ENCODE peak calls at places on chromosomes 5 and 9, in eight cellular contexts. X is activated T-cell treated with anti-CD3 and anti-CD28 coated beads for 48 hours; Z is NK-92 treated with Interleukin-12 subunit alpha and Interleukin-12 subunit beta, amount 100 ng/mL, for 24 hours; C is iris pigment epithelial cell; E is activated naive CD8-positive, alpha-beta T cell treated with anti-CD3 and anti-CD28 coated beads for 36 hours; I is NCI-H446; N is stimulated activated CD4-positive, alpha-beta T cell treated with anti-CD3 and anti-CD28 coated beads, TNF-alpha, amount 100 ng/mL, for 4 hours; L is right cardiac atrium. M is an unnamed sample.
A peak's percentile ranks its signal among the peaks of the same experiment; 100 is the strongest.

GRCh38 chr9:86185872-86186271 is 73.6 kb downstream of the C9orf153 start:
- DNase-seq in X (no peak), Z (no peak), C (peak; percentile 24), E (no peak), I (no peak), N (no peak), L (no peak), M (no peak)

GRCh38 chr9:81317939-81318338 is 371.4 kb downstream of the TLE1 start:
- DNase-seq in X (no peak), Z (no peak), C (peak; percentile 63), E (no peak), I (peak; percentile 4), N (no peak), L (no peak), M (no peak)

GRCh38 chr5:151751091-151751490 is 7.3 kb downstream of the ATOX1 start:
- DNase-seq in X (no peak), Z (no peak), C (no peak), E (no peak), I (no peak), N (no peak), L (no peak), M (peak; percentile 68)

GRCh38 chr5:131206772-131207171 is 36.0 kb downstream of the LYRM7 start:
- DNase-seq in X (no peak), Z (no peak), C (peak; percentile 55), E (no peak), I (no peak), N (no peak), L (no peak), M (no peak)

GRCh38 chr9:134359493-134360179 is 33.4 kb downstream of the RXRA start:
- DNase-seq in X (no peak), Z (no peak), C (no peak), E (no peak), I (no peak), N (no peak), L (no peak), M (no peak)

GRCh38 chr9:109771084-109771483 is 8.9 kb upstream of the PALM2AKAP2 start:
- DNase-seq in X (no peak), Z (no peak), C (peak; percentile 46), E (no peak), I (no peak), N (no peak), L (no peak), M (peak; percentile 78)

GRCh38 chr5:107806705-107807104 is 136.0 kb upstream of the EFNA5 start:
- DNase-seq in X (no peak), Z (no peak), C (peak; percentile 82), E (no peak), I (no peak), N (no peak), L (no peak), M (peak; percentile 48)

GRCh38 chr9:126126012-126126411 is 200.6 kb upstream of the MVB12B start:
- DNase-seq in X (no peak), Z (no peak), C (no peak), E (no peak), I (no peak), N (no peak), L (no peak), M (peak; percentile 7)

GRCh38 chr5:37571974-37572373 is 192.9 kb downstream of the WDR70 start:
- DNase-seq in X (no peak), Z (no peak), C (no peak), E (no peak), I (no peak), N (no peak), L (no peak), M (no peak)

GRCh38 chr5:166726406-166726805 is 1565.0 kb upstream of the WWC1 start:
- DNase-seq in X (no peak), Z (no peak), C (no peak), E (no peak), I (no peak), N (no peak), L (no peak), M (no peak)

GRCh38 chr5:134813407-134813806 is 32.4 kb upstream of the C5orf24 start:
- DNase-seq in X (no peak), Z (no peak), C (no peak), E (peak; percentile 17), I (no peak), N (no peak), L (no peak), M (no peak)

GRCh38 chr5:116135344-116135743 is 50.5 kb downstream of the COMMD10 start:
- DNase-seq in X (no peak), Z (no peak), C (no peak), E (peak; percentile 30), I (no peak), N (no peak), L (no peak), M (no peak)

GRCh38 chr5:41641621-41642020 is 131.2 kb upstream of the PLCXD3 start:
- DNase-seq in X (no peak), Z (no peak), C (no peak), E (no peak), I (no peak), N (no peak), L (no peak), M (no peak)

GRCh38 chr9:118318770-118319443 is 614.7 kb downstream of the TLR4 start:
- DNase-seq in X (no peak), Z (no peak), C (no peak), E (no peak), I (no peak), N (no peak), L (peak; percentile 22), M (peak; percentile 8)

GRCh38 chr9:129627556-129628492 is 1.9 kb downstream of the NTMT1 start:
- DNase-seq in X (no peak), Z (no peak), C (peak; percentile 48), E (no peak), I (no peak), N (no peak), L (no peak), M (no peak)

GRCh38 chr9:96169488-96169887 is 132.5 kb downstream of the HSD17B3 start:
- DNase-seq in X (no peak), Z (no peak), C (peak; percentile 36), E (no peak), I (no peak), N (no peak), L (peak; percentile 38), M (peak; percentile 62)

GRCh38 chr5:108353087-108353486 is 28.8 kb downstream of the FBXL17 start:
- DNase-seq in X (no peak), Z (no peak), C (no peak), E (no peak), I (no peak), N (no peak), L (no peak), M (no peak)

GRCh38 chr5:9971301-9971700 is 278.4 kb downstream of the ATPSCKMT start:
- DNase-seq in X (no peak), Z (no peak), C (no peak), E (no peak), I (no peak), N (no peak), L (no peak), M (no peak)

GRCh38 chr5:152397581-152397980 is 7.5 kb downstream of the NMUR2 start:
- DNase-seq in X (no peak), Z (no peak), C (no peak), E (no peak), I (no peak), N (no peak), L (no peak), M (no peak)

GRCh38 chr5:160293901-160294561 is 18.3 kb downstream of the CCNJL start:
- DNase-seq in X (no peak), Z (peak; percentile 75), C (peak; percentile 34), E (no peak), I (no peak), N (no peak), L (no peak), M (no peak)

GRCh38 chr9:33044677-33045282 is 19.7 kb downstream of the DNAJA1 start:
- DNase-seq in X (no peak), Z (no peak), C (peak; percentile 31), E (no peak), I (no peak), N (no peak), L (no peak), M (peak; percentile 18)

GRCh38 chr9:69066955-69067354 is 31.4 kb downstream of the FXN start:
- DNase-seq in X (no peak), Z (no peak), C (no peak), E (no peak), I (no peak), N (no peak), L (no peak), M (no peak)

GRCh38 chr5:83993803-83994202 is 273.1 kb upstream of the HAPLN1 start:
- DNase-seq in X (no peak), Z (no peak), C (peak; percentile 16), E (no peak), I (no peak), N (no peak), L (no peak), M (no peak)

GRCh38 chr5:64298586-64298985 is 132.9 kb downstream of the RNF180 start:
- DNase-seq in X (no peak), Z (no peak), C (no peak), E (no peak), I (no peak), N (no peak), L (no peak), M (no peak)

GRCh38 chr5:133456933-133457402 is 155.4 kb downstream of the FSTL4 start:
- DNase-seq in X (no peak), Z (no peak), C (peak; percentile 76), E (no peak), I (no peak), N (no peak), L (no peak), M (peak; percentile 51)

GRCh38 chr5:132777209-132778069 is at the start of gene SEPTIN8:
- DNase-seq in X (peak; percentile 30), Z (no peak), C (peak; percentile 35), E (peak; percentile 57), I (no peak), N (peak; percentile 37), L (peak; percentile 73), M (peak; percentile 82)

GRCh38 chr9:21491742-21492141 is 9.6 kb upstream of the IFNE start:
- DNase-seq in X (no peak), Z (no peak), C (no peak), E (no peak), I (no peak), N (no peak), L (no peak), M (no peak)

GRCh38 chr9:794386-794785 is 47.1 kb upstream of the DMRT1 start:
- DNase-seq in X (no peak), Z (no peak), C (no peak), E (no peak), I (no peak), N (no peak), L (no peak), M (no peak)

GRCh38 chr5:131466171-131466766 is 168.8 kb downstream of the RAPGEF6 start:
- DNase-seq in X (no peak), Z (no peak), C (peak; percentile 94), E (no peak), I (no peak), N (no peak), L (no peak), M (peak; percentile 40)